ENCODE peak calls at places on chromosomes 13 and 19, in nine cellular contexts. B, M, J, K, I, Z, Q, O and R are unnamed samples.

GRCh38 chr19:28913626-28914025 is 299.3 kb downstream of the UQCRFS1 start:
- DNase-seq in B (no peak), M (no peak), J (no peak), K (no peak), I (no peak), Z (no peak), Q (no peak), O (no peak), R (no peak)

GRCh38 chr19:35935911-35936737 is at the start of gene LRFN3:
- DNase-seq in B (peak; percentile 78), M (peak; percentile 14), J (peak; percentile 44), K (peak; percentile 31), I (no peak), Z (peak; percentile 64), Q (peak; percentile 67), O (peak; percentile 67), R (no peak)

GRCh38 chr19:6739884-6740588 is 556 bp downstream of the TRIP10 start:
- DNase-seq in B (peak; percentile 42), M (no peak), J (no peak), K (no peak), I (no peak), Z (peak; percentile 17), Q (no peak), O (no peak), R (no peak)

GRCh38 chr19:51025809-51026553 is 435 bp downstream of the KLK11 start:
- DNase-seq in B (no peak), M (no peak), J (no peak), K (no peak), I (no peak), Z (no peak), Q (no peak), O (no peak), R (no peak)

GRCh38 chr13:109917422-109917821 is 131.0 kb upstream of the IRS2 start:
- DNase-seq in B (no peak), M (no peak), J (no peak), K (no peak), I (no peak), Z (no peak), Q (no peak), O (no peak), R (no peak)

GRCh38 chr19:36331353-36332228 is 47.4 kb downstream of the ZFP14 start:
- DNase-seq in B (peak; percentile 81), M (peak; percentile 69), J (peak; percentile 42), K (peak; percentile 53), I (peak; percentile 85), Z (peak; percentile 73), Q (peak; percentile 49), O (peak; percentile 45), R (peak; percentile 88)

GRCh38 chr19:5585461-5586299 is 17.9 kb upstream of the TINCR start:
- DNase-seq in B (peak; percentile 26), M (no peak), J (peak; percentile 34), K (peak; percentile 10), I (no peak), Z (peak; percentile 53), Q (peak; percentile 61), O (no peak), R (no peak)

GRCh38 chr19:33444238-33444992 is 70.9 kb downstream of the CEBPG start:
- DNase-seq in B (peak; percentile 7), M (no peak), J (no peak), K (no peak), I (no peak), Z (no peak), Q (no peak), O (no peak), R (no peak)

GRCh38 chr13:49304763-49305695 is 57.3 kb downstream of the CDADC1 start:
- DNase-seq in B (no peak), M (no peak), J (no peak), K (no peak), I (no peak), Z (no peak), Q (no peak), O (no peak), R (no peak)

GRCh38 chr19:17654993-17655392 is 33.2 kb downstream of the UNC13A start:
- DNase-seq in B (no peak), M (no peak), J (no peak), K (no peak), I (no peak), Z (no peak), Q (no peak), O (no peak), R (no peak)

GRCh38 chr19:2455481-2456300 is 1.1 kb downstream of the LMNB2 start:
- DNase-seq in B (peak; percentile 42), M (no peak), J (peak; percentile 39), K (peak; percentile 38), I (no peak), Z (peak; percentile 58), Q (peak; percentile 61), O (peak; percentile 40), R (no peak)

GRCh38 chr19:10113592-10113963 is 2.1 kb downstream of the P2RY11 start:
- DNase-seq in B (no peak), M (no peak), J (no peak), K (no peak), I (no peak), Z (peak; percentile 13), Q (peak; percentile 40), O (no peak), R (no peak)

GRCh38 chr13:53174550-53174949 is 145.9 kb downstream of the OLFM4 start:
- DNase-seq in B (no peak), M (no peak), J (no peak), K (no peak), I (no peak), Z (no peak), Q (no peak), O (no peak), R (no peak)

GRCh38 chr19:14363203-14364097 is 17.8 kb upstream of the ADGRE5 start:
- DNase-seq in B (peak; percentile 92), M (no peak), J (peak; percentile 44), K (peak; percentile 48), I (no peak), Z (peak; percentile 63), Q (peak; percentile 62), O (peak; percentile 57), R (no peak)

GRCh38 chr13:103634066-103634465 is 567.8 kb upstream of the SLC10A2 start:
- DNase-seq in B (no peak), M (no peak), J (no peak), K (no peak), I (no peak), Z (no peak), Q (no peak), O (no peak), R (no peak)

GRCh38 chr13:23161176-23161825 is 19.5 kb upstream of the SGCG start:
- DNase-seq in B (no peak), M (no peak), J (no peak), K (no peak), I (no peak), Z (no peak), Q (no peak), O (no peak), R (no peak)

GRCh38 chr19:5250127-5250659 is 90.4 kb downstream of the PTPRS start:
- DNase-seq in B (peak; percentile 27), M (no peak), J (no peak), K (no peak), I (no peak), Z (no peak), Q (no peak), O (no peak), R (no peak)

GRCh38 chr19:46993622-46994021 is 26.0 kb upstream of the NPAS1 start:
- DNase-seq in B (no peak), M (no peak), J (no peak), K (no peak), I (no peak), Z (no peak), Q (no peak), O (no peak), R (no peak)

GRCh38 chr13:77002590-77003190 is 10.8 kb downstream of the CLN5 start:
- DNase-seq in B (no peak), M (no peak), J (no peak), K (no peak), I (no peak), Z (no peak), Q (no peak), O (no peak), R (no peak)

GRCh38 chr19:14682084-14682483 is 7.4 kb upstream of the ADGRE3 start:
- DNase-seq in B (no peak), M (no peak), J (no peak), K (no peak), I (no peak), Z (no peak), Q (no peak), O (no peak), R (no peak)

GRCh38 chr13:45361596-45362206 is 20.7 kb upstream of the TPT1 start:
- DNase-seq in B (no peak), M (no peak), J (no peak), K (no peak), I (no peak), Z (no peak), Q (no peak), O (no peak), R (no peak)

GRCh38 chr13:62875118-62875640 is 1459.5 kb upstream of the PCDH20 start:
- DNase-seq in B (no peak), M (no peak), J (no peak), K (no peak), I (no peak), Z (no peak), Q (no peak), O (no peak), R (no peak)

GRCh38 chr13:25190256-25190655 is 18.2 kb upstream of the AMER2 start:
- DNase-seq in B (no peak), M (no peak), J (no peak), K (no peak), I (no peak), Z (no peak), Q (no peak), O (no peak), R (no peak)

GRCh38 chr13:39612023-39612637 is 9.1 kb upstream of the LHFPL6 start:
- DNase-seq in B (peak; percentile 57), M (no peak), J (peak; percentile 57), K (peak; percentile 59), I (no peak), Z (peak; percentile 54), Q (peak; percentile 52), O (peak; percentile 47), R (no peak)

GRCh38 chr19:49447485-49448431 is 3.9 kb downstream of the PIH1D1 start:
- DNase-seq in B (peak; percentile 67), M (no peak), J (no peak), K (no peak), I (no peak), Z (no peak), Q (peak; percentile 29), O (no peak), R (no peak)

GRCh38 chr19:41328157-41328817 is 18.3 kb downstream of the CCDC97 start:
- DNase-seq in B (no peak), M (no peak), J (no peak), K (no peak), I (no peak), Z (no peak), Q (peak; percentile 50), O (peak; percentile 50), R (no peak)

GRCh38 chr13:97978661-97979450 is 25.4 kb downstream of the IPO5 start:
- DNase-seq in B (no peak), M (no peak), J (no peak), K (no peak), I (no peak), Z (no peak), Q (no peak), O (no peak), R (no peak)

GRCh38 chr19:44820648-44821609 is 12.0 kb downstream of the BCAM start:
- DNase-seq in B (peak; percentile 61), M (no peak), J (no peak), K (no peak), I (no peak), Z (no peak), Q (no peak), O (no peak), R (no peak)

GRCh38 chr19:8396563-8397203 is 6.5 kb downstream of the RAB11B start:
- DNase-seq in B (peak; percentile 72), M (no peak), J (peak; percentile 70), K (peak; percentile 55), I (no peak), Z (peak; percentile 78), Q (peak; percentile 74), O (peak; percentile 61), R (no peak)

GRCh38 chr19:29273000-29273691 is 60.2 kb upstream of the UQCRFS1 start:
- DNase-seq in B (no peak), M (no peak), J (no peak), K (no peak), I (no peak), Z (no peak), Q (no peak), O (no peak), R (no peak)

GRCh38 chr19:39372047-39372802 is 18.7 kb downstream of the PAF1 start:
- DNase-seq in B (peak; percentile 84), M (peak; percentile 95), J (no peak), K (no peak), I (peak; percentile 89), Z (no peak), Q (no peak), O (no peak), R (peak; percentile 68)